ENCODE peak calls at places on chromosomes 2 and 18, in nine cellular contexts. G, A, L, N, S, P, M, O and J are unnamed samples.

GRCh38 chr2:85457877-85458316 is 39.4 kb downstream of the SH2D6 start:
- DNase-seq in G (no peak), A (no peak), L (no peak), N (no peak), S (no peak), P (peak; percentile 59), M (no peak), O (no peak), J (no peak)

GRCh38 chr2:32715981-32716380 is 88.1 kb downstream of the TTC27 start:
- DNase-seq in G (no peak), A (no peak), L (no peak), N (no peak), S (no peak), P (no peak), M (no peak), O (no peak), J (no peak)

GRCh38 chr2:85796046-85796548 is 42.3 kb downstream of the ATOH8 start:
- DNase-seq in G (no peak), A (no peak), L (no peak), N (no peak), S (no peak), P (no peak), M (no peak), O (no peak), J (no peak)

GRCh38 chr18:51727780-51728179 is 530.3 kb upstream of the MEX3C start:
- DNase-seq in G (no peak), A (no peak), L (no peak), N (no peak), S (no peak), P (no peak), M (no peak), O (no peak), J (no peak)

GRCh38 chr2:214504599-214505376 is 93.9 kb downstream of the VWC2L start:
- DNase-seq in G (no peak), A (no peak), L (no peak), N (no peak), S (no peak), P (no peak), M (no peak), O (no peak), J (no peak)

GRCh38 chr2:8803658-8804379 is 33.6 kb downstream of the KIDINS220 start:
- DNase-seq in G (no peak), A (no peak), L (peak; percentile 90), N (no peak), S (peak; percentile 54), P (peak; percentile 62), M (peak; percentile 67), O (no peak), J (no peak)

GRCh38 chr2:75952173-75952572 is 241.5 kb upstream of the GCFC2 start:
- DNase-seq in G (no peak), A (no peak), L (no peak), N (no peak), S (no peak), P (no peak), M (no peak), O (no peak), J (no peak)

GRCh38 chr2:113676651-113677050 is 49.6 kb downstream of the RABL2A start:
- DNase-seq in G (no peak), A (no peak), L (no peak), N (no peak), S (no peak), P (no peak), M (no peak), O (no peak), J (no peak)

GRCh38 chr2:33011941-33012340 is 65.2 kb downstream of the LTBP1 start:
- DNase-seq in G (no peak), A (no peak), L (no peak), N (no peak), S (no peak), P (no peak), M (no peak), O (no peak), J (no peak)

GRCh38 chr2:197141669-197142068 is 168.9 kb downstream of the ANKRD44 start:
- DNase-seq in G (no peak), A (no peak), L (no peak), N (no peak), S (no peak), P (no peak), M (no peak), O (no peak), J (no peak)

GRCh38 chr2:165440367-165440766 is 29.1 kb upstream of the CSRNP3 start:
- DNase-seq in G (no peak), A (no peak), L (peak; percentile 90), N (no peak), S (no peak), P (no peak), M (no peak), O (no peak), J (no peak)

GRCh38 chr2:40434638-40435296 is 17.1 kb downstream of the SLC8A1 start:
- DNase-seq in G (no peak), A (no peak), L (peak; percentile 96), N (no peak), S (no peak), P (no peak), M (no peak), O (no peak), J (no peak)

GRCh38 chr2:240579771-240580614 is 6.5 kb upstream of the CAPN10 start:
- DNase-seq in G (peak; percentile 69), A (no peak), L (peak; percentile 94), N (peak; percentile 64), S (peak; percentile 81), P (peak; percentile 80), M (peak; percentile 74), O (peak; percentile 87), J (no peak)

GRCh38 chr2:98796775-98797544 is 66.0 kb upstream of the MGAT4A start:
- DNase-seq in G (no peak), A (no peak), L (no peak), N (no peak), S (no peak), P (no peak), M (no peak), O (no peak), J (no peak)

GRCh38 chr2:68185541-68186164 is 28.0 kb downstream of the PNO1 start:
- DNase-seq in G (peak; percentile 39), A (no peak), L (peak; percentile 46), N (no peak), S (no peak), P (peak; percentile 52), M (peak; percentile 41), O (peak; percentile 88), J (peak; percentile 50)

GRCh38 chr2:74063486-74063885 is 78.8 kb downstream of the TET3 start:
- DNase-seq in G (no peak), A (no peak), L (no peak), N (no peak), S (no peak), P (no peak), M (no peak), O (no peak), J (no peak)

GRCh38 chr2:179177694-179178093 is 86.9 kb downstream of the SESTD1 start:
- DNase-seq in G (no peak), A (no peak), L (no peak), N (no peak), S (no peak), P (no peak), M (no peak), O (no peak), J (no peak)

GRCh38 chr2:205133544-205133943 is 548.8 kb upstream of the NRP2 start:
- DNase-seq in G (no peak), A (no peak), L (peak; percentile 36), N (peak; percentile 24), S (no peak), P (no peak), M (no peak), O (no peak), J (no peak)

DNA sequence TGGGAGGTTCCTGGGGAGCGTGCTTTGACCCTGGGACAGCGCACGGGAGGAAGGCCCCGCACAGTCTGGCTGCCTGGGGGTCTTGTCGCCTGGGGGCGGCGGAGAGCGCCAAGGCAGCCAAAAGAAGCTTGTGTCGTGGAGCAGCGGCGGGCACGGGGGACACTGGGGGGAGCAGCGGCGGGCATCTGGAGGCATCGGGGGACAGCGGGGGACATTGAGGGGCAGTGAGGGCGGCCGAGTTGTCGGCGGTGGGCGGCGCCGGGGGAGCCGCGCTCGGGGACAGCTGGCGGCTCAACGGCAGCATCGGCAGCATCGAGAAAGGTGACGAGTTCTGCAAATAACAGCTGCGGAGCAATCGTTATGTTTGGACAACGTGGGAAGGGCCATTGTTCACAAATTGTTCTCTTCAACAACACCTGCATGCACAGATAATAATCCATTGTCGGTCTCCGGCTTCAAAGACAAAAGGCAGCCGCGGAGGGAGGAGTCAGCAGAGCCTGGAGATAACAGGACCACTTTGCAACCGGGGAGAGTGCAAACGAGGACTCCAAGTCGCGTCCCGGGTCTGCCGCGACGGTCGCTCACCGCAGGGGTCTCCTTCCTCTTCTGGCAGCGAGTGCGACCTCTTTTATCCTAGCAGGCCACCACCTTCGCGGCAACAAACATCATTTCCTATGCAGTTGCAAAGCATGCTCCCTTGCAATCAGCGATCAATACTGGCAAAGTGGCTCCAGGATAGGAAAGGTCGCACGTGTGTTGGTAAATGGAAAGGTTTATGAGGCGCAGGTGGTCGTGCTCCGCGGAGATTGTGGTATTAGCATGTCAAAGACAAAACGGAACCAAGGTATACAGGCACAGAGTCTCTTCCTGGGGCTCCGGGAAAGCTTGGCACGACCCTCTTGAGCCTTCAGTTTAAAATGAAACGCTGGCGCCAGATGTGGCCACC is 132.3 kb upstream of the DLX2 start:
- DNase-seq in G (no peak), A (peak; percentile 75), L (no peak), N (no peak), S (peak; percentile 24), P (peak; percentile 82), M (no peak), O (peak; percentile 93), J (no peak)
- TF ChIP-seq CTCF in G (no peak), A (no peak), L (no peak), N (no peak), S (no peak), P (no peak), M (no peak), O (no peak), J (no peak)

GRCh38 chr2:235595420-235596010 is 101.7 kb downstream of the AGAP1 start:
- DNase-seq in G (no peak), A (peak; percentile 69), L (peak; percentile 87), N (peak; percentile 73), S (peak; percentile 37), P (peak; percentile 86), M (peak; percentile 71), O (peak; percentile 91), J (peak; percentile 81)
- TF ChIP-seq CTCF in G (peak; percentile 31), A (peak; percentile 83), L (peak; percentile 87), N (peak; percentile 89), S (peak; percentile 62), P (peak; percentile 53), M (peak; percentile 68), O (peak; percentile 89), J (peak; percentile 89)

DNA sequence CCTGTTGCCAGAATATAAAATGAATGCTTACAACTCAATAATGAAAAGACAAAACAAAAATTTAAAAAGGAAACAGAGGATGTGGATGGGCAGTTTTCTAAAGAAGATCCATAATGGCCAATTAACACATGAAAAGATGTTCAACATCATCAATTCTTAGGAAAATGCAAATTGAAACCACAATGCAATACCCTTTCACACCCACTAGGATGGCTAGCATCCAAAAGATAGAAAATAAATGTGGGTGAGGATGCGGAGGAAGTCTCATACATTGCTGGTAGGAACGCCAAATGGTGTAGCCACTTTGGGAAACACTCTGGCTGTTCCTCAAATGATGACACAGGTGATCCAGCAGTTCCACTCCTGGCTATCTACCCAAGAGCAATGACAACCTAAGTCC is 130.5 kb downstream of the TNS1 start:
- DNase-seq in G (no peak), A (no peak), L (no peak), N (no peak), S (no peak), P (no peak), M (no peak), O (no peak), J (no peak)
- TF ChIP-seq CTCF in G (no peak), A (no peak), L (peak; percentile 24), N (no peak), S (no peak), P (no peak), M (no peak), O (peak; percentile 54), J (peak; percentile 34)

GRCh38 chr18:58661423-58661822 is 9.8 kb upstream of the MALT1 start:
- DNase-seq in G (no peak), A (no peak), L (peak; percentile 42), N (no peak), S (no peak), P (no peak), M (no peak), O (no peak), J (no peak)
- TF ChIP-seq CTCF in G (no peak), A (peak; percentile 7), L (peak; percentile 20), N (no peak), S (no peak), P (no peak), M (peak; percentile 23), O (peak; percentile 71), J (no peak)